ENCODE peak calls at places on chromosomes 16 and 17, in nine cellular contexts. B, D, I, R, X, C, N, Y and L are unnamed samples.

GRCh38 chr17:1059131-1059795 is 62.3 kb downstream of the TIMM22 start:
- DNase-seq in R (no peak), B (no peak), Y (no peak), C (no peak), X (no peak), D (no peak), I (no peak), N (no peak), L (no peak)

GRCh38 chr17:80287806-80288579 is 27.3 kb downstream of the RNF213 start:
- DNase-seq in X (no peak), I (no peak), B (no peak), D (no peak), R (no peak), Y (peak), C (no peak), N (no peak), L (no peak)

GRCh38 chr17:29642171-29642611 is 19.5 kb upstream of the CORO6 start:
- DNase-seq in X (no peak), Y (no peak), C (peak), D (no peak), B (no peak), N (no peak), R (no peak), I (no peak), L (no peak)

GRCh38 chr16:28090646-28091377 is 27.3 kb upstream of the GSG1L start:
- DNase-seq in N (no peak), D (peak), X (no peak), C (no peak), Y (no peak), I (peak), R (no peak), B (no peak), L (no peak)

GRCh38 chr16:17724242-17724898 is 253.6 kb upstream of the XYLT1 start:
- DNase-seq in R (no peak), B (no peak), X (no peak), Y (no peak), I (peak), N (no peak), D (no peak), C (no peak), L (no peak)

GRCh38 chr17:71398706-71399620 is 721.9 kb upstream of the SOX9 start:
- DNase-seq in C (no peak), R (no peak), X (no peak), D (no peak), B (no peak), I (no peak), Y (no peak), N (no peak), L (no peak)

GRCh38 chr17:63528183-63528582 is 5.0 kb downstream of the KCNH6 start:
- DNase-seq in I (no peak), B (no peak), Y (no peak), D (no peak), N (no peak), X (no peak), C (no peak), R (no peak), L (no peak)

GRCh38 chr17:28622186-28622585 is 8.2 kb upstream of the RSKR start:
- DNase-seq in R (no peak), D (no peak), X (no peak), B (no peak), C (no peak), Y (no peak), N (no peak), I (no peak), L (no peak)

GRCh38 chr16:50458694-50459271 is 89.4 kb upstream of the NKD1 start:
- DNase-seq in X (no peak), N (no peak), Y (no peak), R (no peak), I (no peak), B (no peak), D (no peak), C (peak), L (no peak)

GRCh38 chr16:85729907-85730465 is 20.9 kb downstream of the C16orf74 start:
- DNase-seq in R (no peak), X (no peak), I (no peak), B (no peak), C (no peak), N (no peak), D (no peak), Y (no peak), L (no peak)

GRCh38 chr16:66007717-66008116 is 358.8 kb upstream of the CDH5 start:
- DNase-seq in N (no peak), B (no peak), X (no peak), D (no peak), C (no peak), R (no peak), Y (no peak), I (no peak), L (no peak)

GRCh38 chr17:13601776-13602551 is at the start of gene HS3ST3A1:
- DNase-seq in X (no peak), R (no peak), B (no peak), C (no peak), Y (no peak), N (no peak), I (peak), D (peak), L (no peak)

GRCh38 chr17:40548982-40549680 is 16.1 kb downstream of the CCR7 start:
- DNase-seq in C (peak), R (peak), D (peak), I (no peak), X (no peak), B (no peak), N (no peak), Y (no peak), L (no peak)

GRCh38 chr17:2028737-2029136 is 1.2 kb upstream of the DPH1 start:
- DNase-seq in R (no peak), I (no peak), X (no peak), N (no peak), Y (no peak), C (no peak), D (no peak), B (no peak), L (no peak)

GRCh38 chr17:55897301-55897700 is 146.4 kb downstream of the PCTP start:
- DNase-seq in C (no peak), Y (no peak), B (no peak), D (no peak), X (no peak), N (no peak), R (no peak), I (no peak), L (no peak)